ENCODE peak calls at places on chromosomes 2 and 18, in six cellular contexts. M is adrenal gland, L is K562, V is prostate gland, F is heart left ventricle, O is Peyer's patch. P is an unnamed sample. For H3K4me1, the result is how much of the 10 kb centered on the place peaks cover.

GRCh38 chr2:15708865-15709820 is 117.5 kb downstream of the DDX1 start:
- DNase-seq in F (no peak), M (no peak), L (no peak), V (no peak), O (no peak), P (no peak)

GRCh38 chr2:75199428-75200011 is at the start of gene TACR1:
- DNase-seq in F (peak), L (peak), V (peak), O (peak), M (peak), P (peak)

GRCh38 chr2:113895301-113895700 is 5.4 kb downstream of the ACTR3 start:
- DNase-seq in O (no peak), M (no peak), L (no peak), F (no peak), V (no peak), P (no peak)

GRCh38 chr2:42424033-42424432 is 63.0 kb upstream of the COX7A2L start:
- DNase-seq in O (no peak), M (no peak), V (no peak), F (no peak), L (no peak), P (no peak)

GRCh38 chr18:44955825-44956224 is 275.1 kb downstream of the SETBP1 start:
- DNase-seq in V (no peak), M (no peak), F (no peak), L (no peak), O (no peak), P (no peak)

GRCh38 chr18:46393230-46393629 is 263.8 kb downstream of the LOXHD1 start:
- DNase-seq in O (no peak), V (no peak), F (no peak), L (peak), M (no peak), P (no peak)

GRCh38 chr2:237156131-237156856 is 70.6 kb downstream of the COPS8 start:
- DNase-seq in V (no peak), O (no peak), F (peak), L (no peak), M (no peak), P (no peak)

GRCh38 chr18:7812431-7813063 is 245.4 kb downstream of the PTPRM start:
- DNase-seq in L (no peak), O (no peak), F (no peak), V (no peak), M (no peak), P (no peak)

GRCh38 chr2:81589406-81589805 is 1284.9 kb upstream of the LRRTM1 start:
- DNase-seq in F (no peak), L (no peak), V (no peak), M (no peak), O (no peak), P (no peak)

GRCh38 chr2:101717041-101717817 is 19.7 kb downstream of the MAP4K4 start:
- DNase-seq in F (no peak), L (no peak), M (no peak), O (peak), V (no peak), P (no peak)

GRCh38 chr2:215808996-215809395 is 204.4 kb downstream of the MREG start:
- DNase-seq in F (no peak), L (peak), V (no peak), M (no peak), O (no peak), P (no peak)

GRCh38 chr2:241812730-241813079 is 3.7 kb downstream of the NEU4 start:
- DNase-seq in V (no peak), M (no peak), L (no peak), F (no peak), O (no peak), P (no peak)

DNA sequence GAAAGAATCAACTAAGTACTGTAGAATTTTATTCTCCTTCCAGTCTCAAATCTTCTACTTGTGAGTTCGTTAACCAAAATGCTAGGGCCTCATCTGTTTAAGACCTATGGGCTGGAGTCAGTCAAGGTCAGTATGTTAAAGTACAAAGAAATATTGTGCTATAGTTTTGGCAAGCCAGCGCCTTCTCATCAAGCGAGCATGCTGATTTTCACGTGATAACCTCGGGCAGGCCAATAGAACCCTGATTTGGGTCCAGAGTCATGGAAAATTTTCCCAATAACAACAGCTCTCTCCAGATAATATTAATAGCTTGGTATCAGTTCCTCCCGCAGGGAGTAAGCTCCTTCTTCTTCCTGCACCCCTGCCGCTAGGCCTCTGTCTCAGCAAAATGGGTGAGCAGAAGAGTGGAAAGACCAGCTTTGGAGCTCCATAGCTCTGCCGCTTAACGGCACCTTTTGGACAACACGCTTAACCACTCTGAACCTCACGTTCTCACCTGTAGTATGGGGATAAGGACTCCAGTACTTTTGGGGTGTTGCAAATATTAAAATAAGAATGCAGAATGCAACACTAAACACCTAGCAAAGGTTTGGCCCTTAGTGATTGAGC is 11.7 kb downstream of the CABLES1 start:
- DNase-seq in V (no peak), F (no peak), O (no peak), L (no peak), M (no peak), P (no peak)
- H3K4me1 ChIP-seq in V (under half), F (under half), O (under half), L (under half), M (under half), P (under half)

GRCh38 chr2:28821295-28821958 is 10.8 kb downstream of the SPDYA start:
- DNase-seq in F (no peak), V (peak), M (peak), O (peak), L (peak), P (no peak)
- TF ChIP-seq CTCF in F (peak), V (peak), M (peak), O (peak), L (peak), P (peak)

GRCh38 chr2:20224716-20225293 is at the start of gene SDC1:
- DNase-seq in V (peak), O (peak), L (peak), M (peak), F (no peak), P (peak)
- TF ChIP-seq POLR2A in V (peak), O (peak), L (no peak), M (peak), F (no peak), P (no peak)

GRCh38 chr2:158066046-158066713 is 35.5 kb upstream of the UPP2 start:
- DNase-seq in V (no peak), M (no peak), O (no peak), L (no peak), F (no peak), P (no peak)

GRCh38 chr2:158072361-158072760 is 29.3 kb upstream of the UPP2 start:
- DNase-seq in M (no peak), L (no peak), O (no peak), F (no peak), V (no peak), P (no peak)

DNA sequence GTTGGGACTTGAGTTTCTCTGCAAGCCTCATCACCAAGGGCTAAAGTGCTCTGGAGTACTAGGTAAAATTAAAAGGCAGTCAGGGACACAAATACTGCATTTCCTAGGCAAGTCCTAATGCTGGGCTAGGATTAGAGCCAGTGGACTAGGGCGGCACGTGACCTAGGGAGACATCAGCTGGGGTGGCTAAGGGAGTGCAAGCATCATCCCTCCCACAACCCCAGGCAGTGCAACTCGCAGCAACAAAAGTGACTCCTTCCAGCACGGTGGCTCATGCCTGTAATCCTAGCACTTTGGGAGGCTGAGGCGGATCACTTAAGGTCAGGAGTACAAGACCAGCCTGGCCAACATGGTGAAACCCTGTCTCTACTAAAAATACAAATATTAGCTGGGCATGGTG is 30.7 kb upstream of the UPP2 start:
- DNase-seq in M (no peak), O (no peak), F (no peak), V (no peak), L (no peak), P (no peak)
- H3K4me1 ChIP-seq in M (under half), O (under half), F (under half), V (under half), L (under half), P (under half)

DNA sequence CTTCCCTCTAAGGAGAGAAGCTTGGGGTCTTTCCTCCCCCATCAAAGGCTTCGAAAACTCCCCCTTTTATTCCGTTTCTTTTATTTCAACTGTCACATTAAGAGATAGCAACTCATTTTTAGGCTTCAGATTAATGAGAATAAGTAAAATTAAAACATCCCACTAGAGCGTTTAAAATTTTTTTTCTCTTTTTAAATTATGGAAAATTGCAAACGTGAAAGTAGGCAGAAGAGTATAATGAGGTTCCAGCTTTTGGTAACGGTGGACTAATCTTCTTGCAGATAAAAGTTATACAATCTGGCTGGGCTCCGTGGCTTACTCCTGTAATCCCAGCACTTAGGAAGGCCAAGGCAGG is 21.9 kb upstream of the RMP24 start:
- DNase-seq in M (no peak), L (no peak), F (no peak), V (no peak), O (no peak), P (no peak)
- TF ChIP-seq CTCF in M (peak), L (no peak), F (no peak), V (no peak), O (no peak), P (no peak)

DNA sequence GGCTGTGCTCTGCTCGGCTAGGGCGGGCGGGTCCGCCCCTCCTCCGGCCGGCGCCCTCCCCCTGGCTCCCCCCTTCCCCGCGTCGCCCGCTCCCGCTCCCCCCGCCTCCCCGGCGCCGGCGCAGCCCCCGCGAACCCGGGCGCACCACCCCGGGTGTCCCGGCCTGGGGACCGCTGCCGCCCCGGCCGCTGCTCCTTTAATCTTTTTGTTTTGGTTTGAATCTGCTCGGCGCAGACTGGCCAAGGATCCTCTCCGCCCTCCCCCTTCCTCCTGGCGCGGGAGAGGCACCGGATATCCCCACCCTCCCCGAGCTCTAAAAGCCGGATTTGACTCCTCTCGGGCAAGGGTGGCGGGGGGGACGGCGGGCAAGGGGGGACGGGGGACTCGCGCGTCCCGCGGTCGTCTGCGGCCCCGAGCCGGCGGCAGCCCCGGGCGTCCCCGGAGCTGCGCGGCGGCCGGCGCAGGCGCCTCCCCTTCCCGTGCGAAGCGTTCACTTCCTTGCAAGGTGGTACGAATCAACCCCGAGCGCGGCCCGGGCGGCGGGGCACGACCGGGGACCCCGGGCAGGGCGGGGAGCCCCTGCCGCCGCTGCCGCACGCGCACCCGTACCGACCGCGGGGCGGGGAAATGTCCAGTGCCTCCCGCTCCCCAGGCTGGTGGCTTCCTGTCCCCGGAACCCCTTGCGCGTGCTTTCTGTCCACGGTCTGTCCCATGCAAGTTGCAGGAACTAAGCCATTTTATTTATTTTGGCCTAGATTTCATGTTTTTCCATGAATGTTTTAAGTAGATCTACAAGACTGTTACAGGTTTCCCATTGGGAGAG is at the start of gene PTGR3:
- DNase-seq in F (peak), V (peak), L (peak), O (peak), M (peak), P (peak)
- TF ChIP-seq POLR2A in F (no peak), V (peak), L (no peak), O (peak), M (peak), P (no peak)

DNA sequence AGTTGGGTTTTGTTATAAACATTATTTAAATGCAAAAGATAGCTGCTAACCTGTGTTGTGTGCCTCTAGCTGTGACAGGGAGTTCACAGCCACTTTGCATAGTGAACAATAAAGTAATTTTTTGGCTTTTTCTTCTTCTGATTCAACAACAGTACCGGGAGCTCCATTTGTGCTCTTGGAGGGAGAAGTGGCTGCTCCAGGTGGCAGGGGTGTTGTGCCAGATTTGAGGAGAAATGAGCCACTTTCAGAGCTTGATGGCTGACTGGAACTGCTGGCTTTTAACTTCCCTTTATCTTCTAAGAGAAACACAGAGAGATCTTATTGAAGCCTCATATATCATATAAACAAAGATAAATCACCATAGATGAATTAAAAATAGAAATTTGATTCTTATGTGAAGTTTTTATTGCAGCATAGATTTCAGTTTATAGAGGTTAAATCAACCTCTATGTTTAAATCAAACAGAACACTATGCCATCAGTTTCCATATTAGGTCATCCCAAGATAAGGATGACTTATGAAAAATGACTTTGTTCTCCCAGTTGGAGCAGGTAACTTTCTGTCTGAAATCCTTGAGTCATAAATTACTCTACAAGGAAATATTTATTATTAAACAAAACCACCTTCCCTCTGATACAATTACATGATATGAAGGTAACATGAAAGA is 182.0 kb upstream of the SESTD1 start:
- DNase-seq in V (no peak), L (no peak), F (no peak), M (no peak), O (no peak), P (no peak)
- H3K4me1 ChIP-seq in V (under half), L (under half), F (under half), M (under half), O (under half), P (under half)

DNA sequence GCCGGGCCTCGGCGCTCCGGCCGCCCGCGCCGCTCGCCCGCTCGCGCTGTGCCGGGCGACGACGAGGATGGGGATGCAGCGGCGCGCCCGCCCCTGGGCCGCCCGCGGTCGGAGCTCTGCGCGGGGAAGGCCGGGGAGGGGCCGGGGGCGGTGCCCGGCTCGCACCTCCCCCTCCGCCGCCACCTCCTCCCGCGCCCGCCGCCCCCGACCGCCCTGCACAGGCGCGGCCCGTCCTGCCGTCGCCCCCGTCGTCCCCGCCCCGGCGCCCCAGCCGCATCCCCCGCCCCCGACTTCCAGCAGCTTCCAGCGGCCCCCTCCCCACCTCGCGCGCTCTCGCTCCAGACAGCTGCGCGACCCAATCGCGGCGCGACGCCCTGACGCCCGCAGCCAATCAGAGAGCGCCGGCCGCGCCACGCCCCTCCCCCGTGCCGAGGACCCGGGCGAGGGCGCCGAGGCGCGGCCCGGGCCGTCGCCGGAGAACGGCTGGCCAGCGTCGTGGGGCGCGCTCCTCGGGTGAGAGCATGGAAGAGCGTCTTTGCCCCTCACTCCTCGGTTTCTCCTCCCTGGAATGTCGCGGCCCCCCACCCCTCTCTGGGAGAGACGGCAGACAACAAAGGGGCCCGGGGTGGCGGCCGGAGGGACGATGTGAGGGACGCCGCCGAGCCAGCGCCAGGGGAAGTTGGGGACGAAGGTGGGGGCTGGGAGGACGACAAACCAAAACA is at the start of gene MBOAT2:
- DNase-seq in F (peak), M (peak), V (peak), L (peak), O (peak), P (peak)
- TF ChIP-seq CTCF in F (no peak), M (no peak), V (no peak), L (no peak), O (no peak), P (no peak)

GRCh38 chr2:28391564-28392296 is 928 bp upstream of the FOSL2 start:
- DNase-seq in V (peak), O (peak), F (peak), L (peak), M (peak), P (peak)
- TF ChIP-seq POLR2A in V (peak), O (no peak), F (no peak), L (no peak), M (peak), P (peak)

P was measured in breast epithelium.